ENCODE peak calls at places on chromosome 20, in five cellular contexts. V is heart right ventricle; P is GM12865; Q is left lung; B is CD8-positive, alpha-beta T cell. A is an unnamed sample.
A peak's percentile ranks its signal among the peaks of the same experiment; 100 is the strongest.

GRCh38 chr20:37295001-37295400 is 5.5 kb downstream of the MANBAL start:
- DNase-seq in V (no peak), P (peak; percentile 47), Q (no peak), B (no peak), A (no peak)

GRCh38 chr20:63210011-63210605 is 5.8 kb downstream of the YTHDF1 start:
- DNase-seq in V (no peak), P (no peak), Q (no peak), B (no peak), A (no peak)

GRCh38 chr20:45957021-45957941 is 14.7 kb downstream of the ZNF335 start:
- DNase-seq in V (no peak), P (no peak), Q (no peak), B (no peak), A (no peak)

GRCh38 chr20:20820104-20820503 is 107.7 kb upstream of the RALGAPA2 start:
- DNase-seq in V (no peak), P (no peak), Q (no peak), B (no peak), A (peak; percentile 15)

GRCh38 chr20:48795732-48796131 is 32.1 kb downstream of the PREX1 start:
- DNase-seq in V (no peak), P (no peak), Q (no peak), B (no peak), A (no peak)

GRCh38 chr20:62416651-62417637 is 9.9 kb upstream of the CABLES2 start:
- DNase-seq in V (no peak), P (no peak), Q (no peak), B (no peak), A (no peak)

GRCh38 chr20:63121749-63122405 is 94.1 kb downstream of the YTHDF1 start:
- DNase-seq in V (peak; percentile 2), P (no peak), Q (peak; percentile 17), B (no peak), A (no peak)

GRCh38 chr20:60787264-60787663 is 464.8 kb upstream of the CDH4 start:
- DNase-seq in V (no peak), P (no peak), Q (no peak), B (no peak), A (no peak)

GRCh38 chr20:25236450-25237304 is 11.2 kb upstream of the PYGB start:
- DNase-seq in V (no peak), P (no peak), Q (no peak), B (no peak), A (no peak)

GRCh38 chr20:52312131-52312729 is 120.7 kb upstream of the ZFP64 start:
- DNase-seq in V (no peak), P (peak; percentile 64), Q (no peak), B (peak; percentile 53), A (peak; percentile 27)

GRCh38 chr20:45450097-45450818 is 19.3 kb upstream of the WFDC2 start:
- DNase-seq in V (no peak), P (peak; percentile 50), Q (no peak), B (no peak), A (no peak)

GRCh38 chr20:25000268-25000801 is 7.8 kb upstream of the APMAP start:
- DNase-seq in V (peak; percentile 54), P (no peak), Q (peak; percentile 70), B (no peak), A (no peak)

GRCh38 chr20:40713508-40713907 is 24.5 kb upstream of the MAFB start:
- DNase-seq in V (no peak), P (no peak), Q (no peak), B (no peak), A (no peak)

GRCh38 chr20:44247676-44248419 is 740 bp downstream of the GDAP1L1 start:
- DNase-seq in V (peak; percentile 40), P (peak; percentile 24), Q (no peak), B (peak; percentile 12), A (peak; percentile 82)
- TF ChIP-seq CTCF in V (no peak), P (peak; percentile 17), Q (no peak), B (no peak), A (peak; percentile 88)

GRCh38 chr20:13995841-13996240 is 525 bp downstream of the MACROD2 start:
- DNase-seq in V (peak; percentile 24), P (no peak), Q (peak; percentile 43), B (no peak), A (peak; percentile 54)
- TF ChIP-seq CTCF in V (no peak), P (no peak), Q (no peak), B (no peak), A (peak; percentile 32)

GRCh38 chr20:17569616-17570346 is at the start of gene DSTN:
- DNase-seq in V (peak; percentile 94), P (peak; percentile 89), Q (peak; percentile 94), B (peak; percentile 85), A (peak; percentile 90)

GRCh38 chr20:17571153-17571527 is 1.3 kb downstream of the DSTN start:
- DNase-seq in V (no peak), P (peak; percentile 41), Q (no peak), B (no peak), A (no peak)

GRCh38 chr20:17568972-17569471 is 853 bp upstream of the DSTN start:
- DNase-seq in V (peak; percentile 80), P (no peak), Q (peak; percentile 87), B (no peak), A (peak; percentile 61)

GRCh38 chr20:17571967-17572638 is 2.2 kb downstream of the DSTN start:
- DNase-seq in V (no peak), P (no peak), Q (no peak), B (no peak), A (no peak)

GRCh38 chr20:17570347-17571152 is 675 bp downstream of the DSTN start:
- DNase-seq in V (peak; percentile 53), P (peak; percentile 22), Q (peak; percentile 55), B (no peak), A (peak; percentile 48)
- TF ChIP-seq CTCF in V (no peak), P (no peak), Q (no peak), B (no peak), A (no peak)

GRCh38 chr20:19027971-19028370 is 184.5 kb upstream of the SLC24A3 start:
- DNase-seq in V (no peak), P (no peak), Q (no peak), B (no peak), A (no peak)

GRCh38 chr20:19026121-19026878 is 186.1 kb upstream of the SLC24A3 start:
- DNase-seq in V (peak; percentile 49), P (peak; percentile 56), Q (no peak), B (no peak), A (no peak)

GRCh38 chr20:19024296-19025035 is 188.0 kb upstream of the SLC24A3 start:
- DNase-seq in V (no peak), P (no peak), Q (no peak), B (no peak), A (no peak)

GRCh38 chr20:19025430-19026120 is 186.9 kb upstream of the SLC24A3 start:
- DNase-seq in V (no peak), P (no peak), Q (no peak), B (no peak), A (no peak)

DNA sequence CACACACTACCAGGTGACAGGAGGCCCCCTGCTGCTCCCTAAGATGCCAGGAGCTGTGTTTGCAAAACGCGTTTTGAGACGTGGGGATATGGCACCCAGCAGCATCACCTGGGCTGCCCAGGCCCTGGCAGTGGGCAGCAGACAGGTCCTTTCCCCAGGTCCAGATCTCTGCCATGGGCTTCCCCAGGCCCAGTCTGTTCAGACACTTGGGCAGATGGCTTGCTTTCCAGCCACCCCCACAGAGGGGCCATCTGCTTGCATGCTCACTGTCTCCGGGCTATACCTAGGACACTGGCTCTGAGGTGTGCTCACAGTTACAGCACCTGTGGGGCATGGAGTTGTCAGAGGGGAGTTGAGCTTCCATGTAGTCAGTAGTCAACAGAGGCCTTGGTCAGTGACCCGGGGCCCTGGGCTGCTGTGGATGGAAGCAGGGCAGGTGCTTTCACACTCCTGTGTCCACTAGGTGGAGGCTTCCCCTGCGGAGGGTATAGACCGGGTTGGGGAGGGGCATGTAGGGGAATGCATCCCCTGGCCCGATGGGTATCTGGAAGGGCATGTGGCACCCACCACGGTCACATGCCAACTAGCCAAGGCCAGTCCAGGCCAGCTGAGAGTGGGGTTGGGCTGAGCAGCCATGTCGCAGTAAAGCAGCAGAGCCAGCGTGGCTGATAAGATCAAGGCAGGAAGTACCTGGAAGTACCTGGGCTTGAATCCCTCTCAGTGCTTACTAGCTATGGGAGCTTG is 185.4 kb upstream of the SLC24A3 start:
- DNase-seq in V (no peak), P (no peak), Q (no peak), B (no peak), A (no peak)
- TF ChIP-seq CTCF in V (no peak), P (no peak), Q (no peak), B (no peak), A (no peak)

GRCh38 chr20:1811621-1812498 is 83.3 kb upstream of the SIRPA start:
- DNase-seq in V (no peak), P (no peak), Q (no peak), B (no peak), A (no peak)
- TF ChIP-seq CTCF in V (no peak), P (no peak), Q (no peak), B (no peak), A (no peak)

GRCh38 chr20:32483351-32484220 is 101.5 kb downstream of the NOL4L start:
- DNase-seq in V (peak; percentile 69), P (no peak), Q (peak; percentile 74), B (peak; percentile 67), A (peak; percentile 90)
- TF ChIP-seq CTCF in V (no peak), P (no peak), Q (no peak), B (no peak), A (no peak)

GRCh38 chr20:3616250-3616649 is 46.9 kb downstream of the GFRA4 start:
- DNase-seq in V (peak; percentile 21), P (no peak), Q (peak; percentile 77), B (no peak), A (no peak)

GRCh38 chr20:3613821-3614440 is 49.3 kb downstream of the GFRA4 start:
- DNase-seq in V (no peak), P (no peak), Q (no peak), B (no peak), A (no peak)

GRCh38 chr20:3614509-3614908 is 48.7 kb downstream of the GFRA4 start:
- DNase-seq in V (no peak), P (no peak), Q (no peak), B (no peak), A (no peak)

GRCh38 chr20:3612795-3613560 is 50.2 kb downstream of the GFRA4 start:
- DNase-seq in V (no peak), P (no peak), Q (no peak), B (no peak), A (no peak)
- TF ChIP-seq CTCF in V (no peak), P (no peak), Q (no peak), B (no peak), A (no peak)

GRCh38 chr20:39269031-39269461 is 306.9 kb downstream of the DHX35 start:
- DNase-seq in V (peak; percentile 54), P (peak; percentile 52), Q (peak; percentile 36), B (peak; percentile 24), A (peak; percentile 66)
- TF ChIP-seq CTCF in V (peak; percentile 64), P (peak; percentile 91), Q (peak; percentile 82), B (peak; percentile 47), A (peak; percentile 97)